ENCODE peak calls at places on chromosomes 7 and 10, in four cellular contexts. N is neural progenitor cell, P is cardiac muscle cell, F is brain microvascular endothelial cell. L is an unnamed sample.

GRCh38 chr7:30238721-30239441 is 45.5 kb upstream of the ZNRF2 start:
- DNase-seq in N (no peak), P (peak; percentile 62), F (no peak), L (no peak)

GRCh38 chr7:23811540-23811939 is 101.5 kb downstream of the STK31 start:
- DNase-seq in N (no peak), P (no peak), F (no peak), L (no peak)

GRCh38 chr7:107842213-107842612 is 39.2 kb upstream of the SLC26A3 start:
- DNase-seq in N (no peak), P (no peak), F (no peak), L (no peak)

GRCh38 chr7:50812847-50813475 is 30.3 kb upstream of the GRB10 start:
- DNase-seq in N (no peak), P (peak; percentile 60), F (peak; percentile 83), L (peak; percentile 81)

GRCh38 chr7:137539111-137539715 is 195.7 kb upstream of the PTN start:
- DNase-seq in N (no peak), P (no peak), F (peak; percentile 93), L (no peak)

GRCh38 chr7:108331971-108332370 is 124.3 kb downstream of the NRCAM start:
- DNase-seq in N (no peak), P (no peak), F (no peak), L (no peak)

GRCh38 chr10:97759981-97760345 is 11.8 kb downstream of the SFRP5 start:
- DNase-seq in N (no peak), P (no peak), F (no peak), L (no peak)

GRCh38 chr10:33441561-33441960 is 107.1 kb upstream of the NRP1 start:
- DNase-seq in N (no peak), P (no peak), F (no peak), L (no peak)

GRCh38 chr10:101829561-101830315 is 11.5 kb upstream of the OGA start:
- DNase-seq in N (peak; percentile 92), P (peak; percentile 84), F (no peak), L (no peak)

GRCh38 chr10:53579773-53580172 is 807.2 kb upstream of the MBL2 start:
- DNase-seq in N (no peak), P (no peak), F (no peak), L (no peak)

GRCh38 chr10:68253356-68253755 is 21.4 kb upstream of the ATOH7 start:
- DNase-seq in N (no peak), P (no peak), F (no peak), L (no peak)

GRCh38 chr7:76424413-76425111 is at the start of gene ZP3:
- DNase-seq in N (no peak), P (no peak), F (no peak), L (no peak)

GRCh38 chr10:70671229-70671588 is 1.1 kb upstream of the ADAMTS14 start:
- DNase-seq in N (no peak), P (no peak), F (no peak), L (no peak)

GRCh38 chr7:2108501-2109250 is 124.1 kb downstream of the MAD1L1 start:
- DNase-seq in N (peak; percentile 83), P (no peak), F (no peak), L (no peak)

GRCh38 chr10:21273400-21273968 is 252.0 kb downstream of the SKIDA1 start:
- DNase-seq in N (no peak), P (no peak), F (no peak), L (no peak)

GRCh38 chr10:18140149-18140956 is at the start of gene CACNB2:
- DNase-seq in N (peak; percentile 84), P (peak; percentile 91), F (no peak), L (no peak)

GRCh38 chr7:93048136-93048930 is 69.4 kb downstream of the SAMD9 start:
- DNase-seq in N (no peak), P (no peak), F (no peak), L (no peak)

GRCh38 chr7:33853361-33854062 is 51.8 kb upstream of the BMPER start:
- DNase-seq in N (no peak), P (no peak), F (peak; percentile 74), L (no peak)

GRCh38 chr7:30074422-30075030 is 46.3 kb downstream of the PLEKHA8 start:
- DNase-seq in N (peak; percentile 31), P (peak; percentile 45), F (no peak), L (peak; percentile 22)

GRCh38 chr10:6786579-6787031 is 206.5 kb upstream of the PRKCQ start:
- DNase-seq in N (no peak), P (no peak), F (peak; percentile 51), L (no peak)

GRCh38 chr7:85262891-85263290 is 76.0 kb upstream of the SEMA3D start:
- DNase-seq in N (no peak), P (no peak), F (no peak), L (no peak)

GRCh38 chr7:1058821-1059199 is 14.5 kb downstream of the GPR146 start:
- DNase-seq in N (peak; percentile 47), P (no peak), F (no peak), L (no peak)

GRCh38 chr10:17074548-17074860 is 55.1 kb downstream of the CUBN start:
- DNase-seq in N (no peak), P (no peak), F (no peak), L (no peak)

GRCh38 chr7:82945056-82945455 is 217.6 kb downstream of the PCLO start:
- DNase-seq in N (no peak), P (no peak), F (no peak), L (no peak)

GRCh38 chr10:129328531-129328930 is 138.5 kb upstream of the MGMT start:
- DNase-seq in N (no peak), P (no peak), F (peak; percentile 11), L (no peak)

GRCh38 chr10:124465777-124466488 is 4.3 kb downstream of the LHPP start:
- DNase-seq in N (no peak), P (no peak), F (no peak), L (no peak)

GRCh38 chr10:124392651-124393342 is 25.9 kb downstream of the OAT start:
- DNase-seq in N (no peak), P (no peak), F (no peak), L (no peak)

GRCh38 chr10:120586471-120586872 is 129.4 kb downstream of the PLPP4 start:
- DNase-seq in N (no peak), P (no peak), F (peak; percentile 4), L (no peak)

GRCh38 chr10:67043041-67043440 is 117.2 kb downstream of the LRRTM3 start:
- DNase-seq in N (no peak), P (no peak), F (no peak), L (no peak)

GRCh38 chr7:159063046-159063840 is 81.4 kb downstream of the VIPR2 start:
- DNase-seq in N (no peak), P (no peak), F (no peak), L (no peak)

GRCh38 chr7:143284591-143285453 is at the start of gene TMEM139:
- DNase-seq in N (peak; percentile 51), P (peak; percentile 42), F (no peak), L (no peak)

GRCh38 chr7:138097064-138097741 is 20.9 kb downstream of the AKR1D1 start:
- DNase-seq in N (peak; percentile 30), P (peak; percentile 53), F (peak; percentile 59), L (no peak)

GRCh38 chr7:101100858-101101847 is 15.9 kb downstream of the TRIM56 start:
- DNase-seq in N (no peak), P (no peak), F (no peak), L (no peak)

GRCh38 chr7:108200326-108200725 is 70.2 kb upstream of the LAMB4 start:
- DNase-seq in N (no peak), P (no peak), F (no peak), L (no peak)

GRCh38 chr10:25261571-25261970 is 86.8 kb downstream of the GPR158 start:
- DNase-seq in N (no peak), P (no peak), F (no peak), L (no peak)

GRCh38 chr10:130835068-130835467 is 476.5 kb downstream of the TCERG1L start:
- DNase-seq in N (no peak), P (no peak), F (no peak), L (no peak)

DNA sequence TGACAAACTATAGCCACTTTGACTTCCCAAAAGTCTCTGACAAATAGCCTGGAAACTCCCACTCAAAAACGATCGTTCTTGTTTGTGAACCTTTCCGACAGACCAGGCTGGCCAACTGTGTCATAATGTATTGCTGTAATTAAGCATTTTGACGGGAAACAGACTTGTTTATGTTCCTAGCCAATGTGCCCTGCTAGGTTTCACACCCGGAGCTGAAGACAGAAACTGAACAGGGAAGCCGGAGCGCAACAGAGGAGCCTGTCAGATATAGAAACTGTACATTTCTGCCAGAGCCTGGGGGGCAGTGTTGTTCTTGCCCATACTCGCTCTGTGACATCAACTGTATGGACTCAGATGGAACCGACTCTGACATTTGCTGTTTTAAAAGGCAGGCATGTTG is 55.3 kb upstream of the C7orf33 start:
- DNase-seq in N (no peak), P (peak; percentile 29), F (no peak), L (no peak)
- TF ChIP-seq CTCF in N (no peak), P (peak; percentile 21), F (no peak), L (no peak)

GRCh38 chr7:142172932-142173331 is 61.4 kb downstream of the MGAM2 start:
- DNase-seq in N (no peak), P (no peak), F (no peak), L (no peak)

GRCh38 chr7:142168746-142169145 is 57.2 kb downstream of the MGAM2 start:
- DNase-seq in N (peak; percentile 15), P (peak; percentile 57), F (peak; percentile 67), L (no peak)
- H3K36me3 ChIP-seq in N (no peaks in the 10 kb centered on the region), P (no peaks in the 10 kb centered on the region), F (no peaks in the 10 kb centered on the region), L (no peaks in the 10 kb centered on the region)

DNA sequence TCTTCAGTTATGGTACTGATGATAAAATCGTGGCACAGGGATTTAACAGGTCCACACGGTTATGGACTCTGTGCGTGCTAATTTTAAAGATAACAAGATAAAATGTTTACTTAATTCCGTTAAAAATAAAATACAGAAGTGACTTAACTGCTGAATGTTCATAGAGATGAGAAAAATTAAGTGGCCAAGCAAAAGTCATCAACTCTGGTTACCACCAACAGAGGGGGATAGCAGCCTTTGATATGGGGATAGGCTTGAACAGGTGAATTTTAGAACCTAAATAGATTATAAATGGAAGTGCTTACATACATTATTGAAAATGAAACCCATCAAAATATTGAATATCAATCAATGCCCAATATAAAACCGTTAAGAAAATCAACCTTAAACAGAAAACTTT is 245.0 kb downstream of the WDR37 start:
- DNase-seq in N (no peak), P (no peak), F (no peak), L (no peak)
- TF ChIP-seq CTCF in N (no peak), P (no peak), F (no peak), L (peak; percentile 2)

GRCh38 chr10:44593952-44594351 is 209.1 kb upstream of the CXCL12 start:
- DNase-seq in N (no peak), P (no peak), F (no peak), L (no peak)

GRCh38 chr10:44589181-44589884 is 204.4 kb upstream of the CXCL12 start:
- DNase-seq in N (no peak), P (no peak), F (no peak), L (no peak)

GRCh38 chr10:44587488-44588140 is 202.7 kb upstream of the CXCL12 start:
- DNase-seq in N (no peak), P (no peak), F (no peak), L (no peak)

GRCh38 chr10:44589931-44590330 is 205.0 kb upstream of the CXCL12 start:
- DNase-seq in N (no peak), P (no peak), F (no peak), L (no peak)

GRCh38 chr10:44591911-44592310 is 207.0 kb upstream of the CXCL12 start:
- DNase-seq in N (no peak), P (no peak), F (no peak), L (no peak)
- H3K36me3 ChIP-seq in N (no peaks in the 10 kb centered on the region), P (no peaks in the 10 kb centered on the region), F (no peaks in the 10 kb centered on the region), L (no peaks in the 10 kb centered on the region)